ENCODE peak calls at places on chromosomes 5 and 9, in seven cellular contexts. S is lower lobe of right lung; F is activated CD4-positive, alpha-beta T cell treated with anti-CD3 and anti-CD28 coated beads, Interleukin-2, amount 50 U/mL, for 4 hours; Q is A549; A is iris pigment epithelial cell; Y is fibroblast of lung; C is EH. X is an unnamed sample.

GRCh38 chr9:113184509-113184908 is 33.7 kb downstream of the SLC31A2 start:
- DNase-seq in Y (no peak), Q (no peak), C (no peak), S (no peak), F (no peak), A (peak; percentile 78), X (no peak)

GRCh38 chr5:1541662-1542008 is 17.9 kb upstream of the LPCAT1 start:
- DNase-seq in C (no peak), A (no peak), S (no peak), F (no peak), Q (no peak), Y (no peak), X (no peak)

GRCh38 chr9:127805620-127806019 is 2.9 kb downstream of the FPGS start:
- DNase-seq in A (peak; percentile 31), Q (peak; percentile 71), S (peak; percentile 52), Y (peak; percentile 36), C (peak; percentile 29), F (no peak), X (no peak)

GRCh38 chr5:172482156-172483020 is 28.1 kb upstream of the SH3PXD2B start:
- DNase-seq in C (no peak), Y (no peak), Q (no peak), A (no peak), F (no peak), S (no peak), X (no peak)

GRCh38 chr5:159913048-159913447 is 3.2 kb upstream of the ADRA1B start:
- DNase-seq in S (no peak), Y (peak; percentile 90), F (no peak), A (peak; percentile 94), Q (peak; percentile 94), C (peak; percentile 94), X (no peak)

GRCh38 chr5:60649288-60649917 is 50.6 kb downstream of the DEPDC1B start:
- DNase-seq in Q (peak; percentile 58), C (peak; percentile 58), A (peak; percentile 58), Y (peak; percentile 59), F (no peak), S (no peak), X (peak; percentile 56)

GRCh38 chr5:138339086-138339456 is 1.0 kb downstream of the FAM53C start:
- DNase-seq in S (no peak), F (no peak), C (peak; percentile 41), Q (no peak), A (peak; percentile 15), Y (peak; percentile 39), X (peak; percentile 26)

GRCh38 chr9:80208662-80209061 is 636.9 kb downstream of the TLE4 start:
- DNase-seq in F (no peak), A (no peak), S (no peak), Q (no peak), C (no peak), Y (no peak), X (no peak)

GRCh38 chr9:87792831-87793288 is 66.9 kb downstream of the CTSL start:
- DNase-seq in C (peak; percentile 68), S (peak; percentile 83), Q (peak; percentile 95), Y (peak; percentile 94), F (peak; percentile 18), A (peak; percentile 92), X (peak; percentile 28)

GRCh38 chr9:33114746-33115145 is 38.3 kb upstream of the SMU1 start:
- DNase-seq in Q (no peak), Y (no peak), A (no peak), C (no peak), F (no peak), S (no peak), X (peak; percentile 61)

GRCh38 chr5:146027746-146028145 is 77.6 kb downstream of the PLAC8L1 start:
- DNase-seq in A (peak; percentile 4), C (no peak), Q (peak; percentile 62), F (no peak), Y (no peak), S (no peak), X (no peak)

GRCh38 chr9:135893104-135893503 is 14.2 kb downstream of the CAMSAP1 start:
- DNase-seq in Y (no peak), S (no peak), Q (no peak), C (no peak), F (no peak), A (no peak), X (no peak)

GRCh38 chr9:27276182-27277030 is 20.5 kb downstream of the EQTN start:
- DNase-seq in C (peak; percentile 61), Q (peak; percentile 61), Y (peak; percentile 76), F (no peak), S (no peak), A (peak; percentile 63), X (peak; percentile 67)

GRCh38 chr9:37922391-37923120 is 18.6 kb upstream of the SLC25A51 start:
- DNase-seq in F (no peak), Y (no peak), A (no peak), C (no peak), Q (no peak), S (no peak), X (no peak)

GRCh38 chr9:1871486-1872181 is 143.5 kb upstream of the SMARCA2 start:
- DNase-seq in F (no peak), A (peak; percentile 3), Y (no peak), Q (no peak), C (peak; percentile 38), S (no peak), X (no peak)

GRCh38 chr5:95969646-95970358 is 8.2 kb upstream of the ELL2 start:
- DNase-seq in F (no peak), Q (no peak), S (no peak), A (peak; percentile 93), C (peak; percentile 23), Y (peak; percentile 84), X (no peak)

GRCh38 chr9:133334161-133334560 is 1.8 kb downstream of the SURF6 start:
- DNase-seq in Y (no peak), F (no peak), C (no peak), A (no peak), S (peak; percentile 32), Q (no peak), X (no peak)

GRCh38 chr9:5518937-5519319 is 8.6 kb downstream of the PDCD1LG2 start:
- DNase-seq in A (no peak), F (no peak), C (no peak), S (no peak), Q (no peak), Y (no peak), X (no peak)

GRCh38 chr9:104810421-104811339 is 46.8 kb downstream of the NIPSNAP3B start:
- DNase-seq in S (no peak), F (no peak), C (peak; percentile 38), A (peak; percentile 65), Y (peak; percentile 28), Q (peak; percentile 55), X (peak; percentile 62)

GRCh38 chr5:120778491-120779293 is 314.6 kb downstream of the PRR16 start:
- DNase-seq in C (peak; percentile 83), F (no peak), Y (peak; percentile 68), A (peak; percentile 84), S (no peak), Q (no peak), X (peak; percentile 43)

GRCh38 chr9:93133641-93134017 is 422 bp downstream of the NINJ1 start:
- DNase-seq in F (peak; percentile 36), S (peak; percentile 85), C (peak; percentile 79), Y (peak; percentile 83), A (peak; percentile 94), Q (peak; percentile 54), X (peak; percentile 84)

GRCh38 chr5:103259705-103260355 is 1.3 kb downstream of the MACIR start:
- DNase-seq in S (no peak), Q (no peak), F (peak; percentile 1), A (peak; percentile 41), C (peak; percentile 59), Y (peak; percentile 32), X (no peak)

GRCh38 chr5:143977891-143978448 is 166.0 kb downstream of the HMHB1 start:
- DNase-seq in F (no peak), A (peak; percentile 43), S (no peak), Y (no peak), Q (peak; percentile 30), C (no peak), X (no peak)

GRCh38 chr5:1417586-1418225 is 27.5 kb downstream of the SLC6A3 start:
- DNase-seq in A (no peak), C (no peak), F (no peak), S (peak; percentile 32), Y (no peak), Q (no peak), X (no peak)

GRCh38 chr9:83146325-83146724 is 83.4 kb upstream of the RASEF start:
- DNase-seq in C (no peak), S (no peak), Y (no peak), Q (no peak), A (no peak), F (no peak), X (no peak)

GRCh38 chr5:207599-207998 is 10.4 kb downstream of the CCDC127 start:
- DNase-seq in A (no peak), C (peak; percentile 79), Y (no peak), S (no peak), F (no peak), Q (no peak), X (no peak)

GRCh38 chr5:139812836-139813805 is 17.5 kb downstream of the PSD2 start:
- DNase-seq in S (peak; percentile 28), A (no peak), Y (no peak), Q (no peak), F (no peak), C (no peak), X (no peak)

GRCh38 chr9:77839459-77840140 is 191.5 kb upstream of the GNA14 start:
- DNase-seq in A (peak; percentile 85), S (no peak), Q (peak; percentile 77), Y (peak; percentile 78), C (peak; percentile 84), F (no peak), X (no peak)

GRCh38 chr5:133877351-133878235 is 90.8 kb downstream of the C5orf15 start:
- DNase-seq in F (no peak), Q (no peak), S (no peak), C (no peak), A (no peak), Y (no peak), X (peak; percentile 68)

X was measured in myocyte.